ENCODE peak calls at places on chromosome 3, in five cellular contexts. R, B, L, V and I are unnamed samples.

GRCh38 chr3:150376001-150376848 is 31.9 kb upstream of the TSC22D2 start:
- DNase-seq in L (no peak), R (no peak), V (no peak), B (peak; percentile 23), I (no peak)

GRCh38 chr3:100603449-100603848 is 6.0 kb upstream of the ADGRG7 start:
- DNase-seq in L (peak; percentile 27), R (peak; percentile 41), V (no peak), B (no peak), I (no peak)

GRCh38 chr3:84891851-84892250 is 66.9 kb upstream of the CADM2 start:
- DNase-seq in L (no peak), V (no peak), R (no peak), B (no peak), I (no peak)

GRCh38 chr3:184645304-184645703 is 66.6 kb downstream of the MAGEF1 start:
- DNase-seq in B (no peak), V (no peak), L (no peak), R (no peak), I (no peak)

GRCh38 chr3:138407236-138407907 is 27.0 kb upstream of the ESYT3 start:
- DNase-seq in B (no peak), R (no peak), V (no peak), L (no peak), I (no peak)

GRCh38 chr3:158722108-158722507 is 10.1 kb downstream of the RARRES1 start:
- DNase-seq in L (no peak), R (no peak), B (no peak), V (no peak), I (no peak)

GRCh38 chr3:123042413-123042812 is 14.8 kb upstream of the SEMA5B start:
- DNase-seq in V (no peak), R (no peak), B (no peak), L (no peak), I (no peak)

GRCh38 chr3:172103724-172104123 is 64.3 kb downstream of the FNDC3B start:
- DNase-seq in V (no peak), R (no peak), B (no peak), L (no peak), I (no peak)

GRCh38 chr3:132352556-132353143 is 35.4 kb downstream of the ACP3 start:
- DNase-seq in B (peak; percentile 45), V (peak; percentile 84), R (peak; percentile 61), L (peak; percentile 48), I (peak; percentile 46)

GRCh38 chr3:38136272-38136806 is 588 bp downstream of the ACAA1 start:
- DNase-seq in V (no peak), L (no peak), R (no peak), B (peak; percentile 65), I (no peak)

GRCh38 chr3:52396011-52396906 is 48.6 kb downstream of the SEMA3G start:
- DNase-seq in V (no peak), B (peak; percentile 17), R (no peak), L (no peak), I (no peak)

GRCh38 chr3:25782636-25782937 is 656 bp downstream of the NGLY1 start:
- DNase-seq in R (no peak), B (no peak), L (no peak), V (no peak), I (no peak)
- H3K4me3 ChIP-seq in R (peak overlapping the region; percentile 84), B (peak overlapping the region; percentile 82), L (peak overlapping the region; percentile 95), V (peak overlapping the region; percentile 77), I (peak overlapping the region; percentile 92)

GRCh38 chr3:134872405-134872804 is 77.3 kb downstream of the EPHB1 start:
- DNase-seq in B (no peak), L (no peak), V (no peak), R (no peak), I (no peak)
- H3K36me3 ChIP-seq in B (no peaks in the 10 kb centered on the region), L (no peaks in the 10 kb centered on the region), V (no peaks in the 10 kb centered on the region), R (no peaks in the 10 kb centered on the region), I (no peaks in the 10 kb centered on the region)

DNA sequence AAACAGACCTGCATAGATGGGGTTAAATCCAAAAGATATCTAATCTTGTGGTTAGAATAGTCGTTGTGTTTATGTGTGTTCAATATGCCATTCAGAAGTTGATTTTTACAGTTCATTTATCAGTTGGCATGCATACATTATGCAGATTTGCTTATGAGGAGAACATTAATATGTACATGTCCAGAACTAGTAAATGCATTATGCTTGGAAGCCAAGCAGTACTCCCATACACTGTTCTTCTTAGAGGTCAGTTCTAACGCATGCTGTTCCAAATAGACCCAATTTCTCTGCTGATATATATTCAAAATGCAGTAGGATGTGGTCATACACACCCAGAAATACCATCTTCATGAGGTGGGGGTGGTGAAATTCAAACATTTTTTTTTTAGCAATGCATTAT is 955 bp downstream of the FGF12 start:
- DNase-seq in R (no peak), L (no peak), V (no peak), B (no peak), I (no peak)
- H3K4me3 ChIP-seq in R (no peak overlapping the region), L (no peak overlapping the region), V (no peak overlapping the region), B (no peak overlapping the region), I (no peak overlapping the region)

DNA sequence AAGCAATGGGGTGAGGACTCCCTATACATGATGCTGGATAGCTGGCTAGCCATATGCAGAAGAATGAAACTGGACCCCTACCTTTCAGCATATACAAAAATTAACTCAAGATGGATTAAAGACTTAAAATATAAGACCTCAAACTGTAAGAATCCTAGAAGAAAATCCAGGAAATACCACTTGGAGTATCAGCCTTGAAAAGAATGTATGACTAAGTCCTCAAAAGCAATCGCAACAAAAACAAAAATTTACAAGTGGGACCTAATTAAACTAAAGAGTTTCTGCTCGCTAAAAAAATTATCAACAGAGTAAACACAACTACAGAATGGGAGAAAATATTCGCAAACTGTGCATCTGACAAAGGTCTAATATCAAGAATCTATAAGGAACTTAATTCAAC is 94.3 kb downstream of the XRN1 start:
- DNase-seq in V (no peak), R (no peak), L (no peak), B (no peak), I (no peak)
- H3K36me3 ChIP-seq in V (peaks cover 6% of the 10 kb centered on the region), R (no peaks in the 10 kb centered on the region), L (peaks cover 3% of the 10 kb centered on the region), B (no peaks in the 10 kb centered on the region), I (peaks cover 51% of the 10 kb centered on the region)

GRCh38 chr3:56748663-56749231 is 53.0 kb downstream of the ARHGEF3 start:
- DNase-seq in L (no peak), B (no peak), R (no peak), V (no peak), I (no peak)
- H3K4me3 ChIP-seq in L (no peak overlapping the region), B (no peak overlapping the region), R (no peak overlapping the region), V (no peak overlapping the region), I (no peak overlapping the region)

GRCh38 chr3:13365390-13366379 is 54.4 kb downstream of the NUP210 start:
- DNase-seq in R (no peak), L (no peak), V (no peak), B (no peak), I (no peak)

GRCh38 chr3:13364602-13365271 is 55.4 kb downstream of the NUP210 start:
- DNase-seq in L (no peak), B (no peak), V (no peak), R (no peak), I (peak; percentile 16)

GRCh38 chr3:13370609-13371008 is 49.5 kb downstream of the NUP210 start:
- DNase-seq in R (no peak), L (no peak), V (no peak), B (no peak), I (no peak)

GRCh38 chr3:13368834-13369233 is 51.3 kb downstream of the NUP210 start:
- DNase-seq in R (no peak), L (no peak), B (no peak), V (no peak), I (no peak)

GRCh38 chr3:13367728-13368127 is 52.4 kb downstream of the NUP210 start:
- DNase-seq in R (no peak), B (no peak), L (no peak), V (no peak), I (no peak)
- H3K36me3 ChIP-seq in R (peaks cover 5% of the 10 kb centered on the region), B (no peaks in the 10 kb centered on the region), L (peaks cover 8% of the 10 kb centered on the region), V (no peaks in the 10 kb centered on the region), I (no peaks in the 10 kb centered on the region)